ENCODE peak calls at places on chromosomes 1 and 21, in ten cellular contexts. R is left ventricle myocardium inferior, T is fibroblast of lung, O is MM.1S, X is body of pancreas, Z is pancreas, Q is tibial artery, J is thyroid gland, I is hepatocyte, M is heart right ventricle. K is an unnamed sample.
A peak's percentile ranks its signal among the peaks of the same experiment; 100 is the strongest.

GRCh38 chr1:230509281-230509977 is 83.3 kb upstream of the PGBD5 start:
- DNase-seq in J (no peak), M (no peak), X (no peak), R (no peak), I (peak; percentile 30), T (peak; percentile 97), O (peak; percentile 36), Z (no peak), Q (no peak), K (peak; percentile 86)

GRCh38 chr1:47002211-47002610 is 21.3 kb upstream of the CYP4X1 start:
- DNase-seq in X (no peak), O (no peak), J (no peak), I (no peak), T (no peak), Z (no peak), Q (no peak), R (no peak), M (no peak), K (no peak)

GRCh38 chr1:111538343-111539035 is 35.1 kb upstream of the ADORA3 start:
- DNase-seq in M (no peak), R (no peak), Q (no peak), T (peak; percentile 75), I (peak; percentile 34), Z (no peak), O (no peak), X (no peak), J (no peak), K (no peak)

GRCh38 chr1:204130989-204131892 is 20.6 kb downstream of the ETNK2 start:
- DNase-seq in Q (peak; percentile 45), X (peak; percentile 65), O (no peak), J (peak; percentile 43), Z (peak; percentile 61), I (peak; percentile 56), M (no peak), T (peak; percentile 87), R (no peak), K (no peak)

GRCh38 chr1:9293241-9293511 is 482 bp downstream of the SPSB1 start:
- DNase-seq in J (no peak), R (no peak), I (no peak), X (no peak), O (no peak), T (no peak), Z (no peak), M (no peak), Q (no peak), K (no peak)

GRCh38 chr1:118504231-118504644 is 319.2 kb upstream of the SPAG17 start:
- DNase-seq in I (no peak), J (peak; percentile 56), R (no peak), M (no peak), Z (no peak), Q (no peak), O (no peak), T (no peak), X (no peak), K (no peak)

GRCh38 chr1:3827813-3828307 is 29.2 kb downstream of the CEP104 start:
- DNase-seq in Z (no peak), J (no peak), O (no peak), X (no peak), I (no peak), Q (no peak), M (no peak), T (no peak), R (no peak), K (no peak)

GRCh38 chr1:233253231-233254038 is 42.1 kb downstream of the PCNX2 start:
- DNase-seq in O (no peak), J (no peak), M (no peak), Q (no peak), Z (no peak), I (peak; percentile 46), X (no peak), R (no peak), T (no peak), K (no peak)

GRCh38 chr1:15402809-15403450 is 6.8 kb upstream of the EFHD2 start:
- DNase-seq in J (no peak), M (no peak), R (no peak), Q (no peak), O (no peak), I (no peak), T (no peak), Z (no peak), X (no peak), K (no peak)

GRCh38 chr1:56709269-56709880 is 64.3 kb downstream of the PRKAA2 start:
- DNase-seq in R (no peak), I (peak; percentile 68), O (peak; percentile 53), X (peak; percentile 4), Q (no peak), M (no peak), Z (no peak), J (no peak), T (peak; percentile 51), K (no peak)

GRCh38 chr1:98322966-98323365 is 338.6 kb upstream of the SNX7 start:
- DNase-seq in T (peak; percentile 74), O (no peak), R (no peak), Q (no peak), X (no peak), Z (no peak), M (no peak), J (no peak), I (no peak), K (no peak)
- H3K27ac ChIP-seq in T (peak overlapping the region; percentile 86), O (no peak overlapping the region), R (peak overlapping the region; percentile 63), Q (peak overlapping the region; percentile 72), X (no peak overlapping the region), Z (no peak overlapping the region), M (peak overlapping the region; percentile 13), J (no peak overlapping the region), I (no peak overlapping the region), K (peak overlapping the region; percentile 98)

GRCh38 chr1:183986941-183987340 is 50.6 kb downstream of the COLGALT2 start:
- DNase-seq in T (peak; percentile 22), J (no peak), Z (no peak), R (no peak), Q (no peak), X (no peak), I (no peak), M (no peak), O (no peak), K (no peak)

GRCh38 chr1:183980951-183981525 is 56.5 kb downstream of the COLGALT2 start:
- DNase-seq in T (no peak), X (no peak), O (no peak), J (no peak), M (no peak), R (no peak), Q (no peak), I (no peak), Z (no peak), K (no peak)

GRCh38 chr1:183979437-183979836 is 58.1 kb downstream of the COLGALT2 start:
- DNase-seq in X (no peak), J (no peak), O (no peak), R (no peak), Z (no peak), M (no peak), T (no peak), I (no peak), Q (no peak), K (no peak)

GRCh38 chr1:183983371-183984105 is 54.0 kb downstream of the COLGALT2 start:
- DNase-seq in O (no peak), R (no peak), Q (no peak), I (no peak), M (peak; percentile 24), Z (no peak), J (no peak), X (no peak), T (no peak), K (no peak)

DNA sequence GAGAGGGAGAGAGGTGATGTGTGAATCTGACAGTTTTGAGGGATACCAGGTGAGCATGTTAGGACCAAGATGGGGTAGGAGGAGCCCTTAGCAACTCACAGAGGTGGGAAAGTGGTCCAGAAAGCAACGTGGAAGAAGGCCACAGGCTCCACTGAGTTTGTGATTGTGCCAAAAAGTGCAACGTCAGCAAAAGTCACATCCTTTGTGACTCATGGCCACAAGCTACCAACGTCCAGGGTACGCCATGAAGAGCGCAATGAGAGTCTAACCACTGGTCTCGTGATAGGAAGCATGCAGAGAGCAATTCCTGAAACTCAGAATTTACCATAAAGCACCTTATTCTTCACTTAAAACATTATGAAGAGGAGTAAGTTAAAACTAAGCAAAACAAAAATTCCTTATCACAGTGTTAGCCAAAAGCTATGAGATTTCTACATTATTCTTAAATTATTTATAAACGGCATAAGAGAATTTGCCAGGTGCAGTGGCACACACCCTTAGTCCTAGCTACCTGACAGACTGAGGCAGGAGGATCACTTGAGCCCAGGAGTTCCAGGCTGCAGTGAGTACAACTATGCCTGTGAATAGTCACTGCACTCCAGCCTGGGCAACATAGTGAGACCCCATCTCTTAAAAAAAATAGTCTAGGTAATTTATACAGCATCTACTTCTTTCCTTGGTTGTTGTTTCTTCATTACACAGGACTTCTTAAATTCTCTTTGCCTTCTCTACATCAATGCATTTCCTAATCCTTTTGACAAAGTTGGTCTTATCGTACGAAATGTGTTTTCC is 55.2 kb downstream of the COLGALT2 start:
- DNase-seq in T (no peak), M (no peak), I (no peak), J (no peak), Z (no peak), R (no peak), O (no peak), X (no peak), Q (no peak), K (no peak)
- H3K27ac ChIP-seq in T (no peak overlapping the region), M (no peak overlapping the region), I (no peak overlapping the region), J (no peak overlapping the region), Z (no peak overlapping the region), R (peak overlapping the region; percentile 65), O (no peak overlapping the region), X (no peak overlapping the region), Q (no peak overlapping the region), K (no peak overlapping the region)

GRCh38 chr1:8003431-8004112 is 22.5 kb downstream of the ERRFI1 start:
- DNase-seq in R (no peak), M (no peak), O (no peak), I (no peak), Q (no peak), Z (no peak), T (no peak), J (no peak), X (no peak), K (no peak)
- H3K27ac ChIP-seq in R (peak overlapping the region; percentile 85), M (peak overlapping the region; percentile 61), O (no peak overlapping the region), I (peak overlapping the region; percentile 60), Q (peak overlapping the region; percentile 74), Z (no peak overlapping the region), T (peak overlapping the region; percentile 96), J (no peak overlapping the region), X (peak overlapping the region; percentile 78), K (peak overlapping the region; percentile 96)

GRCh38 chr21:38911523-38912354 is 106.0 kb downstream of the ETS2 start:
- DNase-seq in X (peak; percentile 27), O (no peak), J (no peak), T (no peak), Q (no peak), I (no peak), M (no peak), R (no peak), Z (no peak), K (no peak)

GRCh38 chr21:38912355-38912619 is 106.6 kb downstream of the ETS2 start:
- DNase-seq in O (no peak), R (no peak), T (peak; percentile 70), Q (no peak), J (no peak), X (no peak), I (no peak), Z (no peak), M (no peak), K (no peak)

GRCh38 chr21:38909109-38909508 is 103.4 kb downstream of the ETS2 start:
- DNase-seq in Q (no peak), T (no peak), J (no peak), R (no peak), O (no peak), Z (no peak), M (no peak), I (no peak), X (no peak), K (no peak)

GRCh38 chr21:38909929-38910328 is 104.2 kb downstream of the ETS2 start:
- DNase-seq in Z (no peak), J (no peak), I (no peak), Q (no peak), M (peak; percentile 58), O (no peak), R (no peak), X (no peak), T (no peak), K (no peak)

GRCh38 chr21:38910390-38911008 is 104.8 kb downstream of the ETS2 start:
- DNase-seq in Z (no peak), M (no peak), T (no peak), I (no peak), R (no peak), Q (no peak), J (peak; percentile 44), O (no peak), X (no peak), K (peak; percentile 65)
- H3K27ac ChIP-seq in Z (no peak overlapping the region), M (peak overlapping the region; percentile 91), T (no peak overlapping the region), I (no peak overlapping the region), R (peak overlapping the region; percentile 86), Q (peak overlapping the region; percentile 75), J (peak overlapping the region; percentile 98), O (no peak overlapping the region), X (peak overlapping the region; percentile 84), K (peak overlapping the region; percentile 98)

K was measured in epithelial cell of prostate.